ENCODE peak calls at places on chromosomes 11 and 22, in six cellular contexts. U is type B pancreatic cell, B is epithelial cell of proximal tubule, N is IMR-90, R is stomach, Y is GM13977. K is an unnamed sample.
A peak's percentile ranks its signal among the peaks of the same experiment; 100 is the strongest.

GRCh38 chr11:19816040-19816439 is 103.4 kb downstream of the NAV2 start:
- DNase-seq in U (no peak), B (no peak), N (no peak), R (no peak), Y (no peak), K (no peak)

GRCh38 chr11:20647976-20648565 is 21.3 kb upstream of the NELL1 start:
- DNase-seq in U (no peak), B (no peak), N (peak; percentile 33), R (peak; percentile 36), Y (peak; percentile 74), K (peak; percentile 70)

GRCh38 chr11:82577246-82577645 is 156.4 kb downstream of the FAM181B start:
- DNase-seq in U (no peak), B (no peak), N (no peak), R (no peak), Y (no peak), K (no peak)

GRCh38 chr11:112213753-112214152 is 12.5 kb upstream of the PTS start:
- DNase-seq in U (no peak), B (no peak), N (peak; percentile 61), R (no peak), Y (no peak), K (no peak)

GRCh38 chr11:46381836-46382643 is 571 bp downstream of the MDK start:
- DNase-seq in U (no peak), B (no peak), N (no peak), R (no peak), Y (peak; percentile 73), K (peak; percentile 55)

GRCh38 chr11:58301576-58301975 is 33.5 kb upstream of the OR10W1 start:
- DNase-seq in U (no peak), B (no peak), N (peak; percentile 84), R (no peak), Y (no peak), K (no peak)

GRCh38 chr11:125977333-125977732 is 31.5 kb downstream of the VSIG10L2 start:
- DNase-seq in U (no peak), B (no peak), N (no peak), R (no peak), Y (no peak), K (no peak)

GRCh38 chr11:77590194-77590591 is 440 bp downstream of the AQP11 start:
- DNase-seq in U (no peak), B (no peak), N (peak; percentile 46), R (peak; percentile 45), Y (no peak), K (peak; percentile 14)

GRCh38 chr11:46345881-46346484 is 1.3 kb upstream of the DGKZ start:
- DNase-seq in U (no peak), B (no peak), N (no peak), R (no peak), Y (no peak), K (no peak)

GRCh38 chr11:15523576-15523975 is 408.9 kb downstream of the INSC start:
- DNase-seq in U (no peak), B (no peak), N (no peak), R (no peak), Y (no peak), K (no peak)

GRCh38 chr22:45585437-45585755 is 82.7 kb downstream of the FBLN1 start:
- DNase-seq in U (no peak), B (no peak), N (peak; percentile 65), R (no peak), Y (no peak), K (no peak)

GRCh38 chr11:43982421-43982820 is 40.0 kb downstream of the C11orf96 start:
- DNase-seq in U (no peak), B (no peak), N (no peak), R (no peak), Y (no peak), K (no peak)

GRCh38 chr22:41487037-41487963 is 18.4 kb downstream of the ACO2 start:
- DNase-seq in U (no peak), B (no peak), N (peak; percentile 70), R (no peak), Y (no peak), K (no peak)

GRCh38 chr11:60195923-60196368 is 13.1 kb upstream of the MS4A6A start:
- DNase-seq in U (no peak), B (no peak), N (no peak), R (no peak), Y (no peak), K (no peak)

GRCh38 chr11:83521647-83522596 is 235.8 kb upstream of the CCDC90B start:
- DNase-seq in U (no peak), B (no peak), N (peak; percentile 31), R (no peak), Y (no peak), K (peak; percentile 7)

GRCh38 chr22:28440517-28441366 is 238.9 kb downstream of the TTC28 start:
- DNase-seq in U (no peak), B (no peak), N (peak; percentile 80), R (no peak), Y (no peak), K (no peak)

GRCh38 chr11:120645639-120646038 is 134.1 kb downstream of the GRIK4 start:
- DNase-seq in U (no peak), B (no peak), N (no peak), R (no peak), Y (no peak), K (no peak)

GRCh38 chr11:69640995-69641581 is at the start of gene CCND1:
- DNase-seq in U (peak; percentile 88), B (peak; percentile 59), N (peak; percentile 94), R (peak; percentile 75), Y (peak; percentile 87), K (peak; percentile 74)

GRCh38 chr11:72314600-72315386 is 70.8 kb upstream of the PHOX2A start:
- DNase-seq in U (no peak), B (no peak), N (no peak), R (no peak), Y (no peak), K (no peak)

GRCh38 chr11:104946907-104947306 is 21.5 kb downstream of the CASP4 start:
- DNase-seq in U (no peak), B (peak; percentile 44), N (peak; percentile 59), R (no peak), Y (peak; percentile 25), K (peak; percentile 8)

GRCh38 chr22:27195516-27195915 is 538.1 kb downstream of the MIAT start:
- DNase-seq in U (no peak), B (no peak), N (no peak), R (no peak), Y (no peak), K (no peak)

GRCh38 chr22:27195104-27195503 is 537.7 kb downstream of the MIAT start:
- DNase-seq in U (no peak), B (no peak), N (peak; percentile 8), R (no peak), Y (no peak), K (no peak)

GRCh38 chr22:27197618-27198017 is 540.2 kb downstream of the MIAT start:
- DNase-seq in U (no peak), B (no peak), N (no peak), R (no peak), Y (no peak), K (no peak)

GRCh38 chr22:27197071-27197470 is 539.7 kb downstream of the MIAT start:
- DNase-seq in U (no peak), B (no peak), N (no peak), R (no peak), Y (no peak), K (no peak)

DNA sequence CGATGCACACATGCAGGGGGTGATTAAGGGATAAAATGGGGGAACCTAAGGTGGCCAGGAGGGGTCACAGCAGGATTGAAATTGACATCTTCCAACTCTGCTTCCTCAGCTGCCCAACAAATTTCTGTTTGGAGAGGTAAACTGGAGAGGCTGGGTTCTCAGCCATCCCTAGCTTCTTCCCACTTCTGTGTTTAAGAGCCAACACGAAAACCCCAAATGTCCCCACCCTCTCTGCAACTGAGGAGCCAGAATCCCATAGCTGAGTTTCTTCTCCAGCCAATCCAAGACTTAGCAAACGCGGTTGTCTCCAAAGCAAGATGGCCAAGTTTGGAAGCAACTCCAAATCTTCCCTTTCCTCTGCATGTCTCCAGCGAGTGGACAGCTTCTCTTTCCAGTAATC is 539.1 kb downstream of the MIAT start:
- DNase-seq in U (no peak), B (no peak), N (no peak), R (no peak), Y (no peak), K (no peak)
- TF ChIP-seq CTCF in U (no peak), B (no peak), N (no peak), R (no peak), Y (no peak), K (no peak)

DNA sequence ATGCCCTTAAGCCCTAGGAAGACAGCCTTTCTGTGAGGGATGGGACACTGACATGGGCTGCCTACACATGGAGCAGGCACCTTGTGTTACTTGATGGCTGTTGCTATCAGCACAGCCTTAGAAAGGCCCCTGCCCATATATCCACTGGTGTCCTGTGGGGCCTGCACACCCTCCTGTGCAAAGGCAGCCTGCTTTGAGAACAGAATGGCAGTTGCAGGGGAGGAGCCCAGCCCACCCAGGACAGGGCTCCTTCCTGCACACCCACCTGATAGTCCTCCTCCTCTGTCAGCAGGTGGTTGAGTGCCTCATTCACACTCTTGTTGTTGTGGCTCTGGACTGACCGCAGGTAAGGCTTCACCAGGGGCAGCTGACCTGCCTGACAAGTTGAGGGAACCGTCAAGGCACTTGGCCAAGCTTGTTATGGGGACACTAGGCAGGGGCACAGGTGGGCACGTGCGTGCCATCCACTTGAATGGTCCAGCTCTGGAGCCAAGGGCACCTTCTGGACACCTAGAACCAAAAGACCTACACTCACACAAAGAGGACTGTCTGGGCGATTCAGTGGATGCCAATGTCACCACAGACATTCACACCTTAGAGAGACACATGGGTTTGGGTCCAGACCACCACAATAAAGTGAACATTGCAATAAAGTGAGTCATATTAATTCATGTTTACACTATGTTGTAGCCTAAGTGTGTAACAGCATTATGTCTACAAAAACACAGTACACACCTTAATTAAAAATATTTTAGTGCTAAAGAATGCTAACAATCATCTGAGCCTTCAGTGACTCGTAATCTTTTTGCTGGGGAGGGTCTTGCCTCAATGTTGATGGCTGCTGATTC is 9.4 kb upstream of the SLC25A1 start:
- DNase-seq in U (no peak), B (no peak), N (no peak), R (no peak), Y (no peak), K (no peak)
- TF ChIP-seq CTCF in U (no peak), B (no peak), N (no peak), R (no peak), Y (no peak), K (no peak)

GRCh38 chr11:68609761-68610160 is 74.6 kb upstream of the GAL start:
- DNase-seq in U (no peak), B (no peak), N (no peak), R (no peak), Y (no peak), K (no peak)

GRCh38 chr11:68615657-68616056 is 68.7 kb upstream of the GAL start:
- DNase-seq in U (no peak), B (no peak), N (no peak), R (no peak), Y (no peak), K (no peak)

GRCh38 chr11:68610452-68611116 is 73.8 kb upstream of the GAL start:
- DNase-seq in U (no peak), B (no peak), N (peak; percentile 5), R (no peak), Y (no peak), K (no peak)
- TF ChIP-seq CTCF in U (peak; percentile 54), B (peak; percentile 31), N (peak; percentile 34), R (no peak), Y (no peak), K (no peak)

DNA sequence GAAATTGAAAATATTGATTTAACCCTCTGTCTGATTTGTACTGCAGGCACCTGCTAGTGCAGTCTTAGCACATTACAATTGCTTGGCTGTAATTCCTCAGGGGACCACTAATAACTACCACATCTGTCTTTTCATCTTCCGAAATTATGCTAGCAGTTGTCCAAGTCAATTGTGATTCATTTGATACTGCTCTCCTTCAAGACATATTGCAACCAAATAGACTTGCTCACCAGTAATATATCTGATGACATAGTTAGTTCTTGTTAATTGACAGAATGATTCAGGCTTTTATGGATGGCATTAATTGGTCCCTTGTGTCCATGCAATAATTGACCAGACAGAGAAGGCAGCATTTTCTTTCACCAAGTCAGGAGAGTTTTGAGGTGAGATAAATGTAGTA is 158.6 kb downstream of the TEAD1 start:
- DNase-seq in U (no peak), B (no peak), N (no peak), R (no peak), Y (no peak), K (no peak)
- TF ChIP-seq CTCF in U (no peak), B (no peak), N (no peak), R (no peak), Y (no peak), K (no peak)

K was measured in endothelial cell.